ENCODE peak calls at places on chromosome 12, in five cellular contexts. Y is AG04450, X is cardiac muscle cell, S is HFF-Myc, C is pancreas. A is an unnamed sample.

GRCh38 chr12:89603678-89604077 is 77.8 kb upstream of the POC1B start:
- DNase-seq in Y (no peak), X (no peak), S (no peak), C (no peak), A (no peak)

GRCh38 chr12:27709932-27710591 is 570 bp upstream of the MRPS35 start:
- DNase-seq in Y (no peak), X (peak), S (peak), C (no peak), A (peak)

GRCh38 chr12:99271071-99271470 is 376.5 kb upstream of the GARIN6 start:
- DNase-seq in Y (no peak), X (no peak), S (no peak), C (no peak), A (no peak)

GRCh38 chr12:107519906-107520859 is 165.4 kb upstream of the PWP1 start:
- DNase-seq in Y (no peak), X (no peak), S (no peak), C (no peak), A (no peak)

GRCh38 chr12:50764116-50764860 is 387 bp downstream of the ATF1 start:
- DNase-seq in Y (no peak), X (peak), S (no peak), C (peak), A (peak)

GRCh38 chr12:107992870-107993451 is 136.1 kb upstream of the WSCD2 start:
- DNase-seq in Y (no peak), X (peak), S (peak), C (no peak), A (no peak)

GRCh38 chr12:99852666-99853065 is 132.1 kb downstream of the ANKS1B start:
- DNase-seq in Y (no peak), X (no peak), S (no peak), C (no peak), A (no peak)

GRCh38 chr12:7068994-7069346 is 8.5 kb downstream of the C1S start:
- DNase-seq in Y (no peak), X (no peak), S (no peak), C (no peak), A (no peak)

GRCh38 chr12:127926004-127926403 is 341.0 kb upstream of the TMEM132C start:
- DNase-seq in Y (no peak), X (no peak), S (no peak), C (no peak), A (no peak)

GRCh38 chr12:32896438-32897275 is at the start of gene PKP2:
- DNase-seq in Y (no peak), X (peak), S (no peak), C (peak), A (no peak)

GRCh38 chr12:108319277-108320234 is 19.6 kb downstream of the CMKLR1 start:
- DNase-seq in Y (no peak), X (no peak), S (no peak), C (no peak), A (no peak)

GRCh38 chr12:51905507-51906438 is 1.5 kb upstream of the ACVRL1 start:
- DNase-seq in Y (no peak), X (peak), S (no peak), C (no peak), A (no peak)

GRCh38 chr12:32377344-32378000 is 21.9 kb upstream of the FGD4 start:
- DNase-seq in Y (no peak), X (peak), S (no peak), C (no peak), A (no peak)

GRCh38 chr12:115341442-115341841 is 657.5 kb upstream of the TBX3 start:
- DNase-seq in Y (peak), X (peak), S (peak), C (peak), A (no peak)

GRCh38 chr12:1474059-1474537 is 120.3 kb downstream of the FBXL14 start:
- DNase-seq in Y (peak), X (peak), S (peak), C (no peak), A (no peak)

GRCh38 chr12:20549115-20549719 is 145.9 kb upstream of the SLCO1C1 start:
- DNase-seq in Y (no peak), X (peak), S (no peak), C (no peak), A (no peak)

GRCh38 chr12:11578461-11578993 is 70.9 kb upstream of the ETV6 start:
- DNase-seq in Y (no peak), X (no peak), S (no peak), C (no peak), A (no peak)

GRCh38 chr12:93573552-93574223 is 1.2 kb downstream of the SOCS2 start:
- DNase-seq in Y (no peak), X (no peak), S (no peak), C (no peak), A (no peak)

GRCh38 chr12:50201987-50202521 is 34.9 kb upstream of the CERS5 start:
- DNase-seq in Y (peak), X (peak), S (no peak), C (no peak), A (no peak)

GRCh38 chr12:115404761-115405470 is 720.9 kb upstream of the TBX3 start:
- DNase-seq in Y (peak), X (peak), S (peak), C (no peak), A (no peak)

GRCh38 chr12:67541625-67541991 is 106.9 kb upstream of the DYRK2 start:
- DNase-seq in Y (no peak), X (no peak), S (no peak), C (peak), A (peak)

GRCh38 chr12:12461923-12462315 is 100.7 kb downstream of the DUSP16 start:
- DNase-seq in Y (no peak), X (no peak), S (no peak), C (no peak), A (no peak)

GRCh38 chr12:65923228-65923627 is 98.9 kb downstream of the HMGA2 start:
- DNase-seq in Y (no peak), X (no peak), S (no peak), C (no peak), A (no peak)

GRCh38 chr12:49428652-49429549 is 61.6 kb downstream of the SPATS2 start:
- DNase-seq in Y (peak), X (peak), S (peak), C (no peak), A (no peak)

GRCh38 chr12:79938843-79939242 is 3.9 kb upstream of the PPP1R12A start:
- DNase-seq in Y (no peak), X (no peak), S (no peak), C (no peak), A (no peak)

GRCh38 chr12:15131462-15131861 is 89.8 kb downstream of the RERG start:
- DNase-seq in Y (no peak), X (no peak), S (peak), C (no peak), A (no peak)

GRCh38 chr12:124422142-124422569 is 127.3 kb downstream of the RFLNA start:
- DNase-seq in Y (no peak), X (no peak), S (no peak), C (peak), A (no peak)
- H3K4me3 ChIP-seq in Y (no peak), X (no peak), S (no peak), C (no peak), A (no peak)

DNA sequence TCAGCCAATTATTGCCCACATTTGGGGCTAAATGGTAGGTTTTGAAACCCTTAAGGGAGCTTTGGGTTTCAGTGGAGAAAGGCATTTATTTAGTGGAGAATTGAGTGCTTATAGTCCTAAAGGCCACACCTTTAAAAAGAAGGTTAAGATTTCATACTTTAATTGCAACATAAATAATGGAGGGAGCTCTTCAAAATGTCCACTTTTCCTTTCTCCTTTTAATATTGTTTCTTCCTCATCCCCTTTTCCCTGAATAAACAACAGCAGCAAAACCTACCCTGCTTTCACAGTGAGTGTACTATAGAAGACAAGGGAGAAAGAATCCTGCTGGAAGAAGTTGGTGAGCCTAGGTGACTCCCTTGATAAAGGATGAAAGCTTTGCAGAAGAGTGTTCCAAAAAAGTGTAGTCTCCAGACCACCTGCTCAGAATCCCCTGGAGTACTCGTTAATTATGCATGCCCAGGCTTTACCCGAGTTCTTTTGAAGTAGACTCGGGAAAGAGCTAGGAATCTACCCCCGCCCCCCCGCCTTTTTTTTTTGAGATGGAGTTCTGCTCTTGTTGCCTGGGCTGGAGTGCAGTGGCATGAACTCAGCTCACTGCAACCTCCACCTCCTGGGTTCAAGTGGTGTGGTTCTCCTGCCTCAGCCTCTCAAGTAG is 11.5 kb upstream of the EID3 start:
- DNase-seq in Y (no peak), X (no peak), S (no peak), C (no peak), A (no peak)
- H3K4me3 ChIP-seq in Y (peak), X (no peak), S (no peak), C (no peak), A (no peak)

GRCh38 chr12:46524778-46525177 is 152.2 kb upstream of the SLC38A2 start:
- DNase-seq in Y (peak), X (peak), S (peak), C (peak), A (no peak)

GRCh38 chr12:46523863-46524770 is 151.5 kb upstream of the SLC38A2 start:
- DNase-seq in Y (peak), X (peak), S (peak), C (no peak), A (no peak)

GRCh38 chr12:46523446-46523845 is 150.9 kb upstream of the SLC38A2 start:
- DNase-seq in Y (no peak), X (no peak), S (no peak), C (no peak), A (no peak)

GRCh38 chr12:46521145-46521544 is 148.6 kb upstream of the SLC38A2 start:
- DNase-seq in Y (no peak), X (no peak), S (no peak), C (no peak), A (no peak)

DNA sequence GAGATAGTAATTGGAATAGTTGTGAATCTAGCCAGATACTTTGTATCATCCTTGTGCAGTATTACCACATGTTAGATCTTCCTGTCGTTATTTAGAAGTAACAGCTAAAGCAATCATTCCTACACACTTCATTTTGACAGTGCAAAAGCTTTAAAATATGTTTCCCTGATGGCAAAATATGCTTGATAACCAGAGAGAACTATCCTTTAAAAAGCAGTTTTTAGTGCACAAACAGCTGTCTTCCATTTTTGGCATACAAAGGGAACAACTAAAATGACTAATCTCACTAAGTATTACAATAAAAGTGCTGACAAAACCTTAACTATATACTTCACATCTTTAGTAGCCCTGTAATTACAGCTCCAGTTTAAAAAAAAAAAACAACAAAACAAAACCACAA is 149.6 kb upstream of the SLC38A2 start:
- DNase-seq in Y (no peak), X (no peak), S (no peak), C (no peak), A (no peak)
- H3K4me3 ChIP-seq in Y (peak), X (no peak), S (no peak), C (no peak), A (no peak)

GRCh38 chr12:109581856-109582255 is 8.3 kb downstream of the MVK start:
- DNase-seq in Y (no peak), X (peak), S (no peak), C (no peak), A (no peak)

GRCh38 chr12:109582636-109583035 is 9.0 kb downstream of the MVK start:
- DNase-seq in Y (no peak), X (no peak), S (no peak), C (no peak), A (no peak)

GRCh38 chr12:109580684-109581333 is 7.2 kb downstream of the MVK start:
- DNase-seq in Y (no peak), X (no peak), S (no peak), C (no peak), A (no peak)

GRCh38 chr12:109580272-109580671 is 6.7 kb downstream of the MVK start:
- DNase-seq in Y (no peak), X (no peak), S (no peak), C (no peak), A (no peak)

DNA sequence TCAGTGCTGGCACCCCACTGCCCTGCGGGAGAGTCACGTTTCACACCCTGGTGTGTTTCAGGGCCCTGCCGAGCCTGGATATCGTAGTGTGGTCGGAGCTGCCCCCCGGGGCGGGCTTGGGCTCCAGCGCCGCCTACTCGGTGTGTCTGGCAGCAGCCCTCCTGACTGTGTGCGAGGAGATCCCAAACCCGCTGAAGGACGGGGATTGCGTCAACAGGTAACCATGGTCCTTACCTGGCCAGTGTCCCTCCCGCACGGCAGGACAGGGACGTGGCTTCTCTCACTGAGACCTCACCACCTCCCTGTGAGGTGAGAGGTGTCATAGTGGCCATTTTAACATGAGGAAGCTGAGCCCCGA is 7.7 kb downstream of the MVK start:
- DNase-seq in Y (no peak), X (no peak), S (no peak), C (no peak), A (no peak)
- H3K4me3 ChIP-seq in Y (no peak), X (no peak), S (no peak), C (no peak), A (no peak)

GRCh38 chr12:3490848-3491382 is at the start of gene PRMT8:
- DNase-seq in Y (no peak), X (peak), S (no peak), C (peak), A (no peak)

GRCh38 chr12:3492868-3493224 is 1.8 kb downstream of the PRMT8 start:
- DNase-seq in Y (no peak), X (no peak), S (no peak), C (no peak), A (no peak)

GRCh38 chr12:3487027-3487426 is 4.0 kb upstream of the PRMT8 start:
- DNase-seq in Y (no peak), X (no peak), S (no peak), C (no peak), A (no peak)

GRCh38 chr12:3491938-3492867 is 1.2 kb downstream of the PRMT8 start:
- DNase-seq in Y (peak), X (peak), S (peak), C (peak), A (no peak)

DNA sequence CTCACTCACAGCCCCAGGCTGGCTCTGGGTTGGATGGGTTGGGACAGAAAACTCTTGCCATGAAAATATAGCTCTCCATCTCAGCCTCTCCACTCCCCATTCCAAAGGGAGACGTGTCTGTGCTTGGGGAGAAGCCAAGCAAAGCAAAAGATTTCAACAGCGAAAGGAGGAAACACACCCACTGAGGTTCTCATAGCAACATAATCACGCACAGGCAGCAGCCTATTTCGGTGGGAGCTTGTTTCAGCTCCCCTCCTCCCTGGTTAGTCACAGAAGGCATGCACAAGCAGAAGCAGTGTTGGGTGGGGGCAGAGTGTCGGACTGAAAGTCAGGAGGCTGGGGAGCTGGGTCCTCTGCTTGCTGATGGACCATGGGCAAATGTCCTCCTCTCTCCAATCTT is 1.9 kb upstream of the PRMT8 start:
- DNase-seq in Y (no peak), X (peak), S (no peak), C (no peak), A (no peak)
- H3K4me3 ChIP-seq in Y (no peak), X (no peak), S (no peak), C (no peak), A (no peak)

GRCh38 chr12:3302406-3303041 is 188.5 kb upstream of the PRMT8 start:
- DNase-seq in Y (no peak), X (no peak), S (no peak), C (no peak), A (no peak)

GRCh38 chr12:3300833-3301401 is 190.1 kb upstream of the PRMT8 start:
- DNase-seq in Y (no peak), X (no peak), S (no peak), C (no peak), A (no peak)

GRCh38 chr12:3298603-3299002 is 192.4 kb upstream of the PRMT8 start:
- DNase-seq in Y (no peak), X (no peak), S (no peak), C (no peak), A (no peak)

GRCh38 chr12:3303410-3304136 is 187.4 kb upstream of the PRMT8 start:
- DNase-seq in Y (no peak), X (no peak), S (no peak), C (peak), A (no peak)

DNA sequence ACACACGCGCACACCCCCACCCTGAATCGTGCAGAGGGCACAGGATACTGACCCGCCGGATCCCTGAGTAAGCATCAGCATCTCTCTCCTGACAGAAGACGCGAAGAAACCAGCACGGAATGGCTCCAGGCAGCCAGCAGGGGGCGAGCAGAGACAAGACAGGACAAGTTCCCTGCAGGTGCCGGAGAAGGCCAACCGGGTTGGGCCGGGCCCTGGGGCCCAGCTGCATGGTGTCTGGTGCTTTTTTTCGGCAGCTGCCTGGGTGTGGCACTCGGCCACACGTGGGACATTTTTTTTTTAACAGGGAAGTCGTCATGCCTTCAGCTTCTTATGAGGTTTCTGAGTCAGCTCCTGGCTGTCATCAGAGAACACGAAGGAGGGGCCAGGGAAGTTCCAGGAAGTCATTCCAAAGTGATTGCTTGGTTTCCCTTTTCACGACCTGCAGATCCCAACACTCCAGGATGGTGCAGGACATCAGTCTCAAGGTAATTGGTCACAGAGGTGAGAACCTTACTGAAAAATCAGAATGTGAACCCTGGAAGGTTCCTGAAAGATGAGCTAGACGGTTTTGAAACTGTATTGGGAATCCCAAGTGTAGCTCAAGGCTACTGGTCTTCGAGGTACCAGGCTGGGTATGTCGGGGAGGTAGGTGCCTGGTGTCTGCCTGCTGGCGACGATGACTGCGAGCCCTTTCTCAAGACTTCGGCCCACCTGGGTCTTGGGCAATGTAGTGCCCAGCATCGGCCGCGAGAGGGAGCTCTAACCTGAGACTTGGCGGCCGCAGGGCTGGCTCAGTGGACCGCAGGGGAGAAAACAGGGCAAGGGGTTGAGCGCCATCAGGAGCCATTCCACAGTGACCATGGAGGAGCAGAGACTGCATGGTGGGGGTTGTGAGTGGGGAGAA is 190.8 kb upstream of the PRMT8 start:
- DNase-seq in Y (peak), X (peak), S (peak), C (peak), A (peak)
- H3K4me3 ChIP-seq in Y (peak), X (no peak), S (peak), C (no peak), A (peak)